ENCODE peak calls at places on chromosome 11, in ten cellular contexts. T is iPS-NIHi11; O is T-cell; P is AG09309; Z is GM04504; A is CD8-positive, alpha-beta memory T cell; N is activated T-cell treated with anti-CD3 and anti-CD28 coated beads, Interleukin-2, amount 50 U/mL, for 24 hours; J is T-helper 9 cell; W is stromal cell of bone marrow; F is activated CD8-positive, alpha-beta memory T cell treated with anti-CD3 and anti-CD28 coated beads for 1 hour. G is an unnamed sample.

GRCh38 chr11:66958232-66958955 is at the start of gene PC:
- DNase-seq in W (peak), N (peak), A (peak), Z (peak), F (peak), P (peak), J (peak), T (peak), O (peak), G (peak)

GRCh38 chr11:19957301-19957985 is 202.8 kb downstream of the DBX1 start:
- DNase-seq in Z (no peak), J (no peak), O (no peak), A (no peak), T (no peak), N (no peak), P (no peak), W (no peak), F (no peak), G (no peak)

GRCh38 chr11:118820412-118821357 is 29.7 kb upstream of the DDX6 start:
- DNase-seq in N (no peak), W (peak), O (no peak), Z (no peak), J (no peak), T (peak), F (no peak), P (peak), A (no peak), G (no peak)

GRCh38 chr11:10627306-10627705 is 58.8 kb upstream of the LYVE1 start:
- DNase-seq in J (no peak), W (no peak), N (no peak), T (no peak), Z (no peak), O (no peak), P (no peak), A (no peak), F (no peak), G (no peak)

GRCh38 chr11:35523351-35523768 is 2.1 kb downstream of the PAMR1 start:
- DNase-seq in A (no peak), P (peak), O (no peak), W (peak), F (no peak), Z (peak), N (no peak), J (no peak), T (no peak), G (no peak)

GRCh38 chr11:134574947-134575346 is 162.9 kb upstream of the B3GAT1 start:
- DNase-seq in F (no peak), P (no peak), J (no peak), T (no peak), A (no peak), N (no peak), Z (no peak), W (no peak), O (no peak), G (no peak)

GRCh38 chr11:115363426-115363825 is 140.8 kb downstream of the CADM1 start:
- DNase-seq in J (no peak), F (no peak), Z (no peak), T (no peak), O (no peak), N (no peak), W (no peak), P (no peak), A (no peak), G (no peak)

GRCh38 chr11:79336740-79337517 is 103.9 kb downstream of the TENM4 start:
- DNase-seq in W (no peak), T (no peak), P (no peak), Z (no peak), F (no peak), N (no peak), J (no peak), O (no peak), A (no peak), G (no peak)

GRCh38 chr11:111833524-111833923 is 37.9 kb downstream of the ALG9 start:
- DNase-seq in P (no peak), N (no peak), A (no peak), W (no peak), J (no peak), T (no peak), O (no peak), Z (no peak), F (no peak), G (no peak)

GRCh38 chr11:100578966-100579365 is 108.1 kb upstream of the ARHGAP42 start:
- DNase-seq in W (no peak), F (no peak), O (no peak), P (no peak), N (no peak), A (no peak), J (no peak), T (no peak), Z (no peak), G (no peak)

GRCh38 chr11:132234878-132235277 is 864.5 kb downstream of the NTM start:
- DNase-seq in N (no peak), F (no peak), J (no peak), W (peak), O (no peak), P (peak), A (no peak), T (no peak), Z (peak), G (no peak)

GRCh38 chr11:2208691-2209369 is 37.2 kb upstream of the TH start:
- DNase-seq in W (no peak), O (no peak), T (peak), P (no peak), F (no peak), Z (no peak), J (no peak), N (peak), A (no peak), G (no peak)

GRCh38 chr11:3775761-3776406 is 21.5 kb downstream of the NUP98 start:
- DNase-seq in A (no peak), W (no peak), N (no peak), J (no peak), O (no peak), F (no peak), P (no peak), T (no peak), Z (no peak), G (no peak)

GRCh38 chr11:11025087-11025486 is 167.2 kb upstream of the ZBED5 start:
- DNase-seq in J (no peak), N (no peak), A (no peak), Z (no peak), O (no peak), F (no peak), W (no peak), T (no peak), P (no peak), G (no peak)

GRCh38 chr11:93236741-93237675 is 39.2 kb upstream of the SLC36A4 start:
- DNase-seq in J (no peak), P (peak), O (no peak), W (peak), F (no peak), N (no peak), Z (no peak), A (no peak), T (peak), G (no peak)

GRCh38 chr11:64652586-64653387 is 61.8 kb downstream of the SLC22A12 start:
- DNase-seq in F (peak), A (peak), Z (peak), J (peak), O (peak), P (peak), T (peak), N (peak), W (no peak), G (peak)

GRCh38 chr11:818396-819128 is at the start of gene PNPLA2:
- DNase-seq in Z (peak), A (no peak), F (no peak), J (no peak), T (no peak), N (no peak), W (no peak), O (no peak), P (no peak), G (no peak)

GRCh38 chr11:33160147-33160546 is 1.1 kb downstream of the CSTF3 start:
- DNase-seq in N (no peak), O (no peak), T (peak), W (no peak), F (no peak), A (no peak), J (no peak), P (no peak), Z (peak), G (no peak)

GRCh38 chr11:46472662-46472994 is 81.1 kb upstream of the CHRM4 start:
- DNase-seq in O (no peak), F (no peak), Z (no peak), W (no peak), A (no peak), N (no peak), P (no peak), T (no peak), J (no peak), G (no peak)

GRCh38 chr11:35553831-35554230 is 28.4 kb upstream of the PAMR1 start:
- DNase-seq in T (no peak), N (no peak), W (peak), Z (peak), O (no peak), P (peak), J (no peak), A (no peak), F (no peak), G (no peak)

GRCh38 chr11:44992181-44992582 is 41.5 kb upstream of the TP53I11 start:
- DNase-seq in T (no peak), O (no peak), J (no peak), F (no peak), P (no peak), W (no peak), N (no peak), A (no peak), Z (no peak), G (no peak)

GRCh38 chr11:74437441-74437840 is 29.9 kb downstream of the KCNE3 start:
- DNase-seq in O (no peak), A (no peak), J (no peak), Z (no peak), N (no peak), P (no peak), F (no peak), W (no peak), T (no peak), G (no peak)

GRCh38 chr11:36564376-36565032 is 3.3 kb upstream of the RAG1 start:
- DNase-seq in W (peak), F (no peak), T (peak), O (peak), Z (peak), N (peak), P (peak), A (peak), J (peak), G (no peak)

GRCh38 chr11:102760355-102761035 is 19.9 kb downstream of the MMP10 start:
- DNase-seq in Z (peak), O (no peak), N (no peak), J (no peak), A (no peak), W (peak), P (peak), F (no peak), T (no peak), G (no peak)

GRCh38 chr11:12242071-12242672 is 131.8 kb downstream of the MICAL2 start:
- DNase-seq in W (no peak), F (no peak), J (no peak), O (no peak), Z (no peak), A (no peak), N (no peak), P (no peak), T (no peak), G (no peak)

GRCh38 chr11:12696911-12697581 is 22.8 kb downstream of the TEAD1 start:
- DNase-seq in P (no peak), O (no peak), W (no peak), Z (no peak), F (no peak), N (no peak), A (no peak), T (no peak), J (no peak), G (no peak)

GRCh38 chr11:71499125-71499524 is 27.9 kb upstream of the KRTAP5-7 start:
- DNase-seq in P (no peak), F (no peak), Z (no peak), A (no peak), T (no peak), N (peak), W (no peak), O (no peak), J (no peak), G (no peak)

GRCh38 chr11:100220801-100221200 is 466.3 kb upstream of the ARHGAP42 start:
- DNase-seq in O (no peak), Z (no peak), P (no peak), A (no peak), N (no peak), F (no peak), J (no peak), T (no peak), W (no peak), G (no peak)

GRCh38 chr11:9003573-9004309 is at the start of gene NRIP3:
- DNase-seq in Z (no peak), T (peak), A (peak), N (peak), W (peak), J (peak), O (peak), F (peak), P (no peak), G (peak)

GRCh38 chr11:35907648-35908431 is 36.0 kb upstream of the LDLRAD3 start:
- DNase-seq in T (no peak), A (no peak), P (no peak), O (no peak), J (no peak), F (no peak), Z (peak), W (peak), N (no peak), G (no peak)

GRCh38 chr11:74748211-74749126 is at the start of gene RNF169:
- DNase-seq in A (peak), Z (peak), P (peak), O (peak), J (peak), F (peak), T (peak), N (peak), W (peak), G (peak)

GRCh38 chr11:33179431-33179830 is 18.2 kb upstream of the CSTF3 start:
- DNase-seq in Z (no peak), A (no peak), W (no peak), N (no peak), T (no peak), J (no peak), F (no peak), O (no peak), P (no peak), G (no peak)

GRCh38 chr11:95764267-95764898 is 25.2 kb downstream of the FAM76B start:
- DNase-seq in N (no peak), P (peak), W (peak), Z (peak), T (peak), O (no peak), A (no peak), J (no peak), F (no peak), G (no peak)

GRCh38 chr11:121881806-121882205 is 234.2 kb downstream of the BLID start:
- DNase-seq in F (no peak), Z (peak), O (no peak), J (no peak), W (peak), T (no peak), N (no peak), P (peak), A (no peak), G (no peak)

GRCh38 chr11:15875934-15876333 is 480.4 kb downstream of the SOX6 start:
- DNase-seq in O (no peak), J (no peak), F (no peak), N (no peak), A (no peak), P (no peak), W (no peak), Z (no peak), T (no peak), G (no peak)

G was measured in effector memory CD4-positive, alpha-beta T cell.